ENCODE peak calls at places on chromosomes 3 and 15, in nine cellular contexts. One of them, this sample, is unnamed.

GRCh38 chr3:146187334-146187950 is 26.5 kb upstream of the PLOD2 start:
- DNase-seq in thoracic aorta: no peak
- DNase-seq in stimulated activated CD4-positive, alpha-beta T cell treated with anti-CD3 and anti-CD28 coated beads, Interleukin-2, amount 100 ng/mL, for 4 hours: no peak
- DNase-seq in NCI-H1694 treated with DMSO at 0.1 percent for 48 hours: peak
- DNase-seq in stimulated activated CD8-positive, alpha-beta memory T cell treated with anti-CD3 and anti-CD28 coated beads, Interleukin-15, amount 100 ng/mL, for 48 hours: no peak
- DNase-seq in activated CD8-positive, alpha-beta memory T cell treated with anti-CD3 and anti-CD28 coated beads for 24 hours: no peak
- DNase-seq in fibroblast of villous mesenchyme: peak
- DNase-seq in tibial artery: no peak
- DNase-seq in keratinocyte: no peak
- DNase-seq in this sample: no peak

GRCh38 chr15:68566377-68566954 is 12.3 kb upstream of the CORO2B start:
- DNase-seq in fibroblast of villous mesenchyme: no peak
- DNase-seq in stimulated activated CD8-positive, alpha-beta memory T cell treated with anti-CD3 and anti-CD28 coated beads, Interleukin-15, amount 100 ng/mL, for 48 hours: no peak
- DNase-seq in tibial artery: peak
- DNase-seq in keratinocyte: no peak
- DNase-seq in thoracic aorta: no peak
- DNase-seq in stimulated activated CD4-positive, alpha-beta T cell treated with anti-CD3 and anti-CD28 coated beads, Interleukin-2, amount 100 ng/mL, for 4 hours: no peak
- DNase-seq in NCI-H1694 treated with DMSO at 0.1 percent for 48 hours: no peak
- DNase-seq in activated CD8-positive, alpha-beta memory T cell treated with anti-CD3 and anti-CD28 coated beads for 24 hours: no peak
- DNase-seq in this sample: no peak

GRCh38 chr15:80587816-80588456 is 107.2 kb upstream of the ABHD17C start:
- DNase-seq in stimulated activated CD4-positive, alpha-beta T cell treated with anti-CD3 and anti-CD28 coated beads, Interleukin-2, amount 100 ng/mL, for 4 hours: no peak
- DNase-seq in fibroblast of villous mesenchyme: peak
- DNase-seq in NCI-H1694 treated with DMSO at 0.1 percent for 48 hours: no peak
- DNase-seq in keratinocyte: no peak
- DNase-seq in stimulated activated CD8-positive, alpha-beta memory T cell treated with anti-CD3 and anti-CD28 coated beads, Interleukin-15, amount 100 ng/mL, for 48 hours: no peak
- DNase-seq in tibial artery: peak
- DNase-seq in thoracic aorta: no peak
- DNase-seq in activated CD8-positive, alpha-beta memory T cell treated with anti-CD3 and anti-CD28 coated beads for 24 hours: no peak
- DNase-seq in this sample: no peak

GRCh38 chr3:194091141-194091540 is 44.8 kb upstream of the HES1 start:
- DNase-seq in thoracic aorta: no peak
- DNase-seq in keratinocyte: peak
- DNase-seq in stimulated activated CD8-positive, alpha-beta memory T cell treated with anti-CD3 and anti-CD28 coated beads, Interleukin-15, amount 100 ng/mL, for 48 hours: no peak
- DNase-seq in fibroblast of villous mesenchyme: peak
- DNase-seq in tibial artery: no peak
- DNase-seq in stimulated activated CD4-positive, alpha-beta T cell treated with anti-CD3 and anti-CD28 coated beads, Interleukin-2, amount 100 ng/mL, for 4 hours: no peak
- DNase-seq in activated CD8-positive, alpha-beta memory T cell treated with anti-CD3 and anti-CD28 coated beads for 24 hours: no peak
- DNase-seq in NCI-H1694 treated with DMSO at 0.1 percent for 48 hours: no peak
- DNase-seq in this sample: no peak

GRCh38 chr15:86611392-86612040 is 531.8 kb downstream of the AGBL1 start:
- DNase-seq in fibroblast of villous mesenchyme: peak
- DNase-seq in thoracic aorta: no peak
- DNase-seq in tibial artery: no peak
- DNase-seq in NCI-H1694 treated with DMSO at 0.1 percent for 48 hours: no peak
- DNase-seq in keratinocyte: no peak
- DNase-seq in stimulated activated CD8-positive, alpha-beta memory T cell treated with anti-CD3 and anti-CD28 coated beads, Interleukin-15, amount 100 ng/mL, for 48 hours: peak
- DNase-seq in activated CD8-positive, alpha-beta memory T cell treated with anti-CD3 and anti-CD28 coated beads for 24 hours: no peak
- DNase-seq in stimulated activated CD4-positive, alpha-beta T cell treated with anti-CD3 and anti-CD28 coated beads, Interleukin-2, amount 100 ng/mL, for 4 hours: no peak
- DNase-seq in this sample: no peak

GRCh38 chr15:74725241-74725774 is at the start of gene CYP1A1:
- DNase-seq in activated CD8-positive, alpha-beta memory T cell treated with anti-CD3 and anti-CD28 coated beads for 24 hours: peak
- DNase-seq in fibroblast of villous mesenchyme: no peak
- DNase-seq in keratinocyte: no peak
- DNase-seq in stimulated activated CD4-positive, alpha-beta T cell treated with anti-CD3 and anti-CD28 coated beads, Interleukin-2, amount 100 ng/mL, for 4 hours: peak
- DNase-seq in stimulated activated CD8-positive, alpha-beta memory T cell treated with anti-CD3 and anti-CD28 coated beads, Interleukin-15, amount 100 ng/mL, for 48 hours: no peak
- DNase-seq in thoracic aorta: no peak
- DNase-seq in NCI-H1694 treated with DMSO at 0.1 percent for 48 hours: no peak
- DNase-seq in tibial artery: no peak
- DNase-seq in this sample: peak

GRCh38 chr3:45948881-45949280 is 5.6 kb downstream of the CXCR6 start:
- DNase-seq in thoracic aorta: no peak
- DNase-seq in stimulated activated CD4-positive, alpha-beta T cell treated with anti-CD3 and anti-CD28 coated beads, Interleukin-2, amount 100 ng/mL, for 4 hours: no peak
- DNase-seq in activated CD8-positive, alpha-beta memory T cell treated with anti-CD3 and anti-CD28 coated beads for 24 hours: peak
- DNase-seq in NCI-H1694 treated with DMSO at 0.1 percent for 48 hours: no peak
- DNase-seq in fibroblast of villous mesenchyme: no peak
- DNase-seq in stimulated activated CD8-positive, alpha-beta memory T cell treated with anti-CD3 and anti-CD28 coated beads, Interleukin-15, amount 100 ng/mL, for 48 hours: no peak
- DNase-seq in tibial artery: no peak
- DNase-seq in keratinocyte: no peak
- DNase-seq in this sample: no peak

GRCh38 chr3:4821975-4822374 is 157.3 kb upstream of the BHLHE40 start:
- DNase-seq in stimulated activated CD4-positive, alpha-beta T cell treated with anti-CD3 and anti-CD28 coated beads, Interleukin-2, amount 100 ng/mL, for 4 hours: peak
- DNase-seq in stimulated activated CD8-positive, alpha-beta memory T cell treated with anti-CD3 and anti-CD28 coated beads, Interleukin-15, amount 100 ng/mL, for 48 hours: peak
- DNase-seq in fibroblast of villous mesenchyme: no peak
- DNase-seq in activated CD8-positive, alpha-beta memory T cell treated with anti-CD3 and anti-CD28 coated beads for 24 hours: peak
- DNase-seq in NCI-H1694 treated with DMSO at 0.1 percent for 48 hours: no peak
- DNase-seq in keratinocyte: no peak
- DNase-seq in thoracic aorta: no peak
- DNase-seq in tibial artery: no peak
- DNase-seq in this sample: no peak

GRCh38 chr3:124775776-124776336 is 45.6 kb downstream of the UMPS start:
- DNase-seq in thoracic aorta: no peak
- DNase-seq in stimulated activated CD8-positive, alpha-beta memory T cell treated with anti-CD3 and anti-CD28 coated beads, Interleukin-15, amount 100 ng/mL, for 48 hours: no peak
- DNase-seq in stimulated activated CD4-positive, alpha-beta T cell treated with anti-CD3 and anti-CD28 coated beads, Interleukin-2, amount 100 ng/mL, for 4 hours: no peak
- DNase-seq in NCI-H1694 treated with DMSO at 0.1 percent for 48 hours: peak
- DNase-seq in activated CD8-positive, alpha-beta memory T cell treated with anti-CD3 and anti-CD28 coated beads for 24 hours: no peak
- DNase-seq in fibroblast of villous mesenchyme: no peak
- DNase-seq in tibial artery: no peak
- DNase-seq in keratinocyte: no peak
- DNase-seq in this sample: peak

GRCh38 chr3:23966308-23966707 is 21.2 kb downstream of the NR1D2 start:
- DNase-seq in tibial artery: no peak
- DNase-seq in stimulated activated CD8-positive, alpha-beta memory T cell treated with anti-CD3 and anti-CD28 coated beads, Interleukin-15, amount 100 ng/mL, for 48 hours: no peak
- DNase-seq in keratinocyte: no peak
- DNase-seq in NCI-H1694 treated with DMSO at 0.1 percent for 48 hours: no peak
- DNase-seq in activated CD8-positive, alpha-beta memory T cell treated with anti-CD3 and anti-CD28 coated beads for 24 hours: no peak
- DNase-seq in stimulated activated CD4-positive, alpha-beta T cell treated with anti-CD3 and anti-CD28 coated beads, Interleukin-2, amount 100 ng/mL, for 4 hours: no peak
- DNase-seq in thoracic aorta: no peak
- DNase-seq in fibroblast of villous mesenchyme: peak
- DNase-seq in this sample: no peak

GRCh38 chr15:71093089-71094024 is 21.9 kb upstream of the THSD4 start:
- DNase-seq in tibial artery: no peak
- DNase-seq in stimulated activated CD4-positive, alpha-beta T cell treated with anti-CD3 and anti-CD28 coated beads, Interleukin-2, amount 100 ng/mL, for 4 hours: no peak
- DNase-seq in stimulated activated CD8-positive, alpha-beta memory T cell treated with anti-CD3 and anti-CD28 coated beads, Interleukin-15, amount 100 ng/mL, for 48 hours: no peak
- DNase-seq in NCI-H1694 treated with DMSO at 0.1 percent for 48 hours: no peak
- DNase-seq in thoracic aorta: no peak
- DNase-seq in keratinocyte: no peak
- DNase-seq in fibroblast of villous mesenchyme: peak
- DNase-seq in activated CD8-positive, alpha-beta memory T cell treated with anti-CD3 and anti-CD28 coated beads for 24 hours: no peak
- DNase-seq in this sample: no peak

GRCh38 chr3:85589145-85589544 is 630.4 kb downstream of the CADM2 start:
- DNase-seq in stimulated activated CD4-positive, alpha-beta T cell treated with anti-CD3 and anti-CD28 coated beads, Interleukin-2, amount 100 ng/mL, for 4 hours: no peak
- DNase-seq in stimulated activated CD8-positive, alpha-beta memory T cell treated with anti-CD3 and anti-CD28 coated beads, Interleukin-15, amount 100 ng/mL, for 48 hours: no peak
- DNase-seq in keratinocyte: no peak
- DNase-seq in tibial artery: no peak
- DNase-seq in activated CD8-positive, alpha-beta memory T cell treated with anti-CD3 and anti-CD28 coated beads for 24 hours: no peak
- DNase-seq in thoracic aorta: no peak
- DNase-seq in fibroblast of villous mesenchyme: peak
- DNase-seq in NCI-H1694 treated with DMSO at 0.1 percent for 48 hours: no peak
- DNase-seq in this sample: no peak

GRCh38 chr3:171320721-171321120 is 139.5 kb downstream of the TNIK start:
- DNase-seq in tibial artery: no peak
- DNase-seq in stimulated activated CD4-positive, alpha-beta T cell treated with anti-CD3 and anti-CD28 coated beads, Interleukin-2, amount 100 ng/mL, for 4 hours: no peak
- DNase-seq in thoracic aorta: no peak
- DNase-seq in keratinocyte: no peak
- DNase-seq in activated CD8-positive, alpha-beta memory T cell treated with anti-CD3 and anti-CD28 coated beads for 24 hours: no peak
- DNase-seq in stimulated activated CD8-positive, alpha-beta memory T cell treated with anti-CD3 and anti-CD28 coated beads, Interleukin-15, amount 100 ng/mL, for 48 hours: no peak
- DNase-seq in NCI-H1694 treated with DMSO at 0.1 percent for 48 hours: peak
- DNase-seq in fibroblast of villous mesenchyme: peak
- DNase-seq in this sample: no peak

GRCh38 chr3:193114431-193115340 is 126.3 kb upstream of the PLAAT1 start:
- DNase-seq in stimulated activated CD8-positive, alpha-beta memory T cell treated with anti-CD3 and anti-CD28 coated beads, Interleukin-15, amount 100 ng/mL, for 48 hours: no peak
- DNase-seq in thoracic aorta: no peak
- DNase-seq in NCI-H1694 treated with DMSO at 0.1 percent for 48 hours: no peak
- DNase-seq in activated CD8-positive, alpha-beta memory T cell treated with anti-CD3 and anti-CD28 coated beads for 24 hours: no peak
- DNase-seq in stimulated activated CD4-positive, alpha-beta T cell treated with anti-CD3 and anti-CD28 coated beads, Interleukin-2, amount 100 ng/mL, for 4 hours: no peak
- DNase-seq in keratinocyte: no peak
- DNase-seq in fibroblast of villous mesenchyme: no peak
- DNase-seq in tibial artery: no peak
- DNase-seq in this sample: no peak

This sample was measured in cerebellum.